ENCODE peak calls at places on chromosomes 7 and 10, in eight cellular contexts. N is NCI-H510A treated with DMSO at 0.1 percent for 48 hours; I is Peyer's patch; X is tibial artery; S is caudate nucleus; T is activated CD4-positive, alpha-beta T cell treated with anti-CD3 and anti-CD28 coated beads, Interleukin-2, amount 10 ng/mL, durations not matched to agents 7 days and 5 days; J is effector CD4-positive, alpha-beta T cell; O is AG10803. F is an unnamed sample.

GRCh38 chr7:22207724-22208225 is 149.2 kb downstream of the RAPGEF5 start:
- DNase-seq in T (no peak), O (no peak), N (no peak), X (no peak), J (no peak), S (no peak), I (no peak), F (no peak)

GRCh38 chr7:157688439-157689268 is 351.9 kb downstream of the DNAJB6 start:
- DNase-seq in J (no peak), S (no peak), T (no peak), X (peak), I (peak), O (no peak), N (no peak), F (no peak)

GRCh38 chr10:125661942-125662515 is 20.9 kb downstream of the TEX36 start:
- DNase-seq in N (no peak), X (no peak), J (no peak), S (no peak), O (peak), T (no peak), I (no peak), F (no peak)

GRCh38 chr10:28400176-28400575 is 97.3 kb upstream of the MPP7 start:
- DNase-seq in J (no peak), N (no peak), T (no peak), I (peak), S (no peak), X (no peak), O (no peak), F (no peak)

GRCh38 chr10:128098631-128099030 is 27.6 kb downstream of the MKI67 start:
- DNase-seq in O (no peak), I (no peak), T (no peak), N (peak), J (no peak), X (no peak), S (no peak), F (no peak)

GRCh38 chr10:121734517-121735137 is 136.4 kb upstream of the FGFR2 start:
- DNase-seq in J (no peak), O (peak), S (no peak), T (no peak), X (no peak), N (peak), I (no peak), F (no peak)

GRCh38 chr7:149027560-149028345 is 552 bp downstream of the PDIA4 start:
- DNase-seq in T (no peak), N (no peak), X (no peak), O (peak), S (no peak), I (no peak), J (no peak), F (peak)

GRCh38 chr7:151539055-151539714 is 19.5 kb upstream of the RHEB start:
- DNase-seq in O (no peak), N (peak), S (peak), T (no peak), J (no peak), X (no peak), I (no peak), F (no peak)

GRCh38 chr10:46523881-46524470 is 32.5 kb downstream of the GPRIN2 start:
- DNase-seq in N (no peak), X (peak), J (no peak), T (no peak), S (no peak), O (peak), I (peak), F (peak)

GRCh38 chr10:37535459-37536246 is 321.8 kb downstream of the ZNF248 start:
- DNase-seq in S (no peak), I (no peak), N (no peak), X (no peak), T (no peak), O (peak), J (no peak), F (no peak)

GRCh38 chr10:49741108-49741995 is 20.8 kb downstream of the OGDHL start:
- DNase-seq in O (no peak), T (no peak), J (no peak), S (no peak), I (no peak), N (no peak), X (no peak), F (no peak)

GRCh38 chr10:82674036-82674435 is 799.0 kb downstream of the NRG3 start:
- DNase-seq in N (no peak), S (no peak), T (no peak), X (no peak), J (no peak), I (no peak), O (no peak), F (no peak)

GRCh38 chr10:49134327-49134726 is 506 bp upstream of the FAM170B start:
- DNase-seq in I (no peak), O (no peak), T (no peak), S (no peak), X (no peak), N (no peak), J (no peak), F (no peak)

GRCh38 chr7:95330194-95331003 is 6.1 kb upstream of the PON1 start:
- DNase-seq in T (peak), I (no peak), J (no peak), X (no peak), S (no peak), O (peak), N (no peak), F (no peak)

GRCh38 chr10:91251430-91252056 is 31.1 kb downstream of the PCGF5 start:
- DNase-seq in O (peak), J (peak), S (peak), X (peak), I (peak), T (peak), N (peak), F (no peak)

GRCh38 chr10:5537684-5538083 is 12.9 kb downstream of the CALML3 start:
- DNase-seq in S (no peak), X (peak), J (no peak), T (no peak), O (no peak), N (no peak), I (peak), F (no peak)

GRCh38 chr7:6480323-6480660 is 32.5 kb upstream of the DAGLB start:
- DNase-seq in T (no peak), N (no peak), S (no peak), J (no peak), X (no peak), O (peak), I (no peak), F (no peak)

GRCh38 chr10:128035557-128035973 is 90.7 kb downstream of the MKI67 start:
- DNase-seq in I (peak), J (peak), X (no peak), O (peak), S (no peak), T (peak), N (no peak), F (no peak)

GRCh38 chr7:1579481-1580421 is 9.9 kb upstream of the PSMG3 start:
- DNase-seq in X (peak), S (peak), T (peak), I (peak), O (peak), N (peak), J (peak), F (no peak)

GRCh38 chr7:129877146-129877792 is 75.5 kb downstream of the UBE2H start:
- DNase-seq in J (no peak), I (no peak), X (no peak), O (no peak), N (no peak), T (no peak), S (no peak), F (no peak)

GRCh38 chr10:88879754-88880286 is at the start of gene STAMBPL1:
- DNase-seq in O (no peak), T (peak), S (peak), N (peak), J (peak), I (peak), X (no peak), F (no peak)

GRCh38 chr10:16867556-16867955 is 50.3 kb upstream of the RSU1 start:
- DNase-seq in O (peak), X (no peak), S (no peak), J (no peak), T (no peak), I (no peak), N (no peak), F (no peak)